ENCODE peak calls at places on chromosomes 3 and 15, in eight cellular contexts. J is HFF-Myc; T is caudate nucleus; N is lower lobe of right lung; Q is AG20443; O is CD14-positive monocyte; V is D721Med; A is stimulated activated CD4-positive, alpha-beta T cell treated with anti-CD3 and anti-CD28 coated beads, Interleukin-15, amount 100 ng/mL, for 48 hours. U is an unnamed sample.

GRCh38 chr3:27985369-27986035 is 255.9 kb upstream of the CMC1 start:
- DNase-seq in A (no peak), Q (peak; percentile 28), J (no peak), N (no peak), O (no peak), V (no peak), T (no peak), U (no peak)

GRCh38 chr3:63328386-63328785 is 50.3 kb downstream of the SYNPR start:
- DNase-seq in O (no peak), J (no peak), V (no peak), T (no peak), A (no peak), N (no peak), Q (peak; percentile 37), U (no peak)

GRCh38 chr3:155605571-155605970 is 139.3 kb downstream of the PLCH1 start:
- DNase-seq in J (no peak), T (no peak), N (no peak), Q (no peak), O (no peak), A (no peak), V (no peak), U (no peak)

GRCh38 chr3:116561529-116561928 is 116.2 kb upstream of the LSAMP start:
- DNase-seq in J (no peak), T (no peak), Q (no peak), O (no peak), N (no peak), A (no peak), V (no peak), U (no peak)

GRCh38 chr3:115986555-115987207 is 363.4 kb downstream of the GAP43 start:
- DNase-seq in T (no peak), V (no peak), A (no peak), O (no peak), Q (no peak), J (no peak), N (no peak), U (no peak)

GRCh38 chr3:187196573-187197094 is 652 bp upstream of the RTP1 start:
- DNase-seq in J (no peak), A (no peak), V (no peak), N (no peak), O (no peak), Q (no peak), T (no peak), U (no peak)

GRCh38 chr3:114804099-114804498 is 343.0 kb downstream of the ZBTB20 start:
- DNase-seq in Q (no peak), O (no peak), N (no peak), J (no peak), T (no peak), V (no peak), A (no peak), U (no peak)

GRCh38 chr15:27669641-27670040 is 429.5 kb downstream of the OCA2 start:
- DNase-seq in A (no peak), Q (no peak), V (no peak), N (no peak), J (no peak), T (no peak), O (no peak), U (no peak)

U was measured in occipital lobe.